ENCODE peak calls at places on chromosomes 3 and 15, in four cellular contexts. S, M, K and Z are unnamed samples.

GRCh38 chr15:95409924-95410323 is 920.6 kb upstream of the NR2F2 start:
- DNase-seq in S (no peak), M (no peak), K (peak; percentile 36), Z (no peak)

GRCh38 chr15:76667943-76668715 is 237.0 kb downstream of the SCAPER start:
- DNase-seq in S (no peak), M (no peak), K (no peak), Z (no peak)

GRCh38 chr15:38012894-38013293 is 78.5 kb downstream of the TMCO5A start:
- DNase-seq in S (no peak), M (no peak), K (no peak), Z (no peak)

GRCh38 chr15:77818484-77819270 is 186.0 kb upstream of the LINGO1 start:
- DNase-seq in S (no peak), M (no peak), K (no peak), Z (no peak)

GRCh38 chr3:163476179-163476578 is 1602.1 kb downstream of the SI start:
- DNase-seq in S (no peak), M (no peak), K (no peak), Z (peak; percentile 20)

GRCh38 chr15:80558631-80559319 is 136.3 kb upstream of the ABHD17C start:
- DNase-seq in S (no peak), M (no peak), K (no peak), Z (no peak)

GRCh38 chr3:52495777-52496602 is 852 bp downstream of the STAB1 start:
- DNase-seq in S (peak; percentile 42), M (no peak), K (peak; percentile 87), Z (peak; percentile 40)

GRCh38 chr15:90870354-90871096 is 2.1 kb downstream of the FURIN start:
- DNase-seq in S (no peak), M (no peak), K (peak; percentile 48), Z (peak; percentile 39)

GRCh38 chr3:168647582-168647981 is 551.9 kb upstream of the GOLIM4 start:
- DNase-seq in S (no peak), M (no peak), K (no peak), Z (no peak)

GRCh38 chr3:122916084-122916483 is 111.5 kb downstream of the SEMA5B start:
- DNase-seq in S (no peak), M (no peak), K (no peak), Z (no peak)

GRCh38 chr3:123809597-123809996 is 74.5 kb downstream of the MYLK start:
- DNase-seq in S (no peak), M (no peak), K (peak; percentile 95), Z (no peak)

GRCh38 chr15:28022181-28022580 is 76.9 kb downstream of the OCA2 start:
- DNase-seq in S (no peak), M (no peak), K (no peak), Z (no peak)

GRCh38 chr3:12158387-12159226 is at the start of gene TIMP4:
- DNase-seq in S (peak; percentile 35), M (peak; percentile 69), K (peak; percentile 25), Z (peak; percentile 84)

GRCh38 chr3:49104052-49104426 is 518 bp downstream of the QARS1 start:
- DNase-seq in S (no peak), M (no peak), K (no peak), Z (no peak)

GRCh38 chr15:80142646-80143045 is 10.2 kb upstream of the FAH start:
- DNase-seq in S (no peak), M (no peak), K (no peak), Z (no peak)

GRCh38 chr15:33547876-33548275 is 237.1 kb downstream of the RYR3 start:
- DNase-seq in S (no peak), M (no peak), K (peak; percentile 62), Z (peak; percentile 21)

GRCh38 chr3:51799879-51800757 is 21.1 kb upstream of the IQCF6 start:
- DNase-seq in S (peak; percentile 26), M (no peak), K (peak; percentile 82), Z (peak; percentile 66)

GRCh38 chr3:151205482-151205881 is 2.5 kb upstream of the GPR171 start:
- DNase-seq in S (no peak), M (no peak), K (no peak), Z (no peak)

GRCh38 chr3:42447481-42447880 is 37.1 kb upstream of the LYZL4 start:
- DNase-seq in S (no peak), M (no peak), K (no peak), Z (no peak)

GRCh38 chr3:178454714-178455113 is 81.5 kb upstream of the KCNMB2 start:
- DNase-seq in S (no peak), M (peak; percentile 62), K (no peak), Z (peak; percentile 15)

GRCh38 chr3:14765576-14766427 is 53.0 kb upstream of the FGD5 start:
- DNase-seq in S (no peak), M (no peak), K (no peak), Z (no peak)

GRCh38 chr3:101065962-101066361 is 72.7 kb upstream of the ABI3BP start:
- DNase-seq in S (peak; percentile 83), M (no peak), K (peak; percentile 84), Z (peak; percentile 86)

GRCh38 chr3:126300761-126301481 is 56.3 kb downstream of the KLF15 start:
- DNase-seq in S (no peak), M (peak; percentile 40), K (no peak), Z (no peak)

GRCh38 chr3:111882799-111883198 is 23.7 kb downstream of the PHLDB2 start:
- DNase-seq in S (no peak), M (no peak), K (no peak), Z (no peak)

GRCh38 chr3:16720367-16720766 is 115.1 kb upstream of the DAZL start:
- DNase-seq in S (no peak), M (no peak), K (no peak), Z (no peak)

GRCh38 chr3:183161552-183162345 is 785 bp downstream of the LAMP3 start:
- DNase-seq in S (no peak), M (no peak), K (peak; percentile 56), Z (no peak)

GRCh38 chr15:33587773-33588172 is 277.0 kb downstream of the RYR3 start:
- DNase-seq in S (peak; percentile 65), M (no peak), K (no peak), Z (peak; percentile 30)

GRCh38 chr3:146845361-146845760 is 240.2 kb upstream of the PLSCR5 start:
- DNase-seq in S (no peak), M (no peak), K (no peak), Z (no peak)